ENCODE peak calls at places on chromosomes 4 and X, in nine cellular contexts. One of them, this sample, is unnamed.
A peak's percentile ranks its signal among the peaks of the same experiment; 100 is the strongest.

GRCh38 chr4:11424000-11424399 is 4.7 kb downstream of the HS3ST1 start:
- DNase-seq in sigmoid colon: no peak
- DNase-seq in pancreas: no peak
- DNase-seq in fibroblast of mammary gland: no peak
- DNase-seq in heart right ventricle: peak; percentile 29
- DNase-seq in left ventricle myocardium inferior: no peak
- DNase-seq in activated B cell treated with CpG ODN at 0.5 μM for 24 hours: no peak
- DNase-seq in cardiac muscle cell: peak; percentile 75
- DNase-seq in neural crest cell: peak; percentile 36
- DNase-seq in this sample: no peak

GRCh38 chr4:122783301-122784215 is 43.1 kb upstream of the FGF2 start:
- DNase-seq in sigmoid colon: peak; percentile 77
- DNase-seq in pancreas: peak; percentile 21
- DNase-seq in fibroblast of mammary gland: peak; percentile 78
- DNase-seq in heart right ventricle: peak; percentile 78
- DNase-seq in left ventricle myocardium inferior: peak; percentile 66
- DNase-seq in activated B cell treated with CpG ODN at 0.5 μM for 24 hours: no peak
- DNase-seq in cardiac muscle cell: peak; percentile 94
- DNase-seq in neural crest cell: no peak
- DNase-seq in this sample: peak; percentile 95

GRCh38 chr4:6012200-6012599 is 6.0 kb downstream of the C4orf50 start:
- DNase-seq in sigmoid colon: no peak
- DNase-seq in pancreas: no peak
- DNase-seq in fibroblast of mammary gland: no peak
- DNase-seq in heart right ventricle: no peak
- DNase-seq in left ventricle myocardium inferior: no peak
- DNase-seq in activated B cell treated with CpG ODN at 0.5 μM for 24 hours: no peak
- DNase-seq in cardiac muscle cell: no peak
- DNase-seq in neural crest cell: no peak
- DNase-seq in this sample: no peak

GRCh38 chr4:141134051-141134450 is 782 bp upstream of the RNF150 start:
- DNase-seq in sigmoid colon: no peak
- DNase-seq in pancreas: no peak
- DNase-seq in fibroblast of mammary gland: no peak
- DNase-seq in heart right ventricle: no peak
- DNase-seq in left ventricle myocardium inferior: no peak
- DNase-seq in activated B cell treated with CpG ODN at 0.5 μM for 24 hours: no peak
- DNase-seq in cardiac muscle cell: no peak
- DNase-seq in neural crest cell: no peak
- DNase-seq in this sample: peak; percentile 60

GRCh38 chr4:24824720-24825119 is 29.3 kb downstream of the SOD3 start:
- DNase-seq in sigmoid colon: no peak
- DNase-seq in pancreas: no peak
- DNase-seq in fibroblast of mammary gland: no peak
- DNase-seq in heart right ventricle: no peak
- DNase-seq in left ventricle myocardium inferior: no peak
- DNase-seq in activated B cell treated with CpG ODN at 0.5 μM for 24 hours: no peak
- DNase-seq in cardiac muscle cell: no peak
- DNase-seq in neural crest cell: no peak
- DNase-seq in this sample: no peak

GRCh38 chr4:187782425-187782824 is 213.1 kb upstream of the ZFP42 start:
- DNase-seq in sigmoid colon: no peak
- DNase-seq in pancreas: no peak
- DNase-seq in fibroblast of mammary gland: no peak
- DNase-seq in heart right ventricle: no peak
- DNase-seq in left ventricle myocardium inferior: no peak
- DNase-seq in activated B cell treated with CpG ODN at 0.5 μM for 24 hours: no peak
- DNase-seq in cardiac muscle cell: no peak
- DNase-seq in neural crest cell: no peak
- DNase-seq in this sample: no peak

GRCh38 chr4:165476214-165477098 is 97.6 kb downstream of the CPE start:
- DNase-seq in sigmoid colon: no peak
- DNase-seq in pancreas: no peak
- DNase-seq in fibroblast of mammary gland: peak; percentile 31
- DNase-seq in heart right ventricle: no peak
- DNase-seq in left ventricle myocardium inferior: no peak
- DNase-seq in activated B cell treated with CpG ODN at 0.5 μM for 24 hours: no peak
- DNase-seq in cardiac muscle cell: peak; percentile 56
- DNase-seq in neural crest cell: no peak
- DNase-seq in this sample: no peak

GRCh38 chr4:145487626-145488025 is 6.0 kb downstream of the SMAD1 start:
- DNase-seq in sigmoid colon: no peak
- DNase-seq in pancreas: no peak
- DNase-seq in fibroblast of mammary gland: no peak
- DNase-seq in heart right ventricle: no peak
- DNase-seq in left ventricle myocardium inferior: no peak
- DNase-seq in activated B cell treated with CpG ODN at 0.5 μM for 24 hours: no peak
- DNase-seq in cardiac muscle cell: no peak
- DNase-seq in neural crest cell: no peak
- DNase-seq in this sample: no peak

GRCh38 chr4:109419679-109420078 is 13.9 kb upstream of the SEC24B start:
- DNase-seq in sigmoid colon: no peak
- DNase-seq in pancreas: no peak
- DNase-seq in fibroblast of mammary gland: no peak
- DNase-seq in heart right ventricle: no peak
- DNase-seq in left ventricle myocardium inferior: no peak
- DNase-seq in activated B cell treated with CpG ODN at 0.5 μM for 24 hours: no peak
- DNase-seq in cardiac muscle cell: peak; percentile 75
- DNase-seq in neural crest cell: no peak
- DNase-seq in this sample: no peak

GRCh38 chrX:10235851-10236250 is 79.1 kb downstream of the CLCN4 start:
- DNase-seq in sigmoid colon: no peak
- DNase-seq in pancreas: no peak
- DNase-seq in fibroblast of mammary gland: peak; percentile 91
- DNase-seq in heart right ventricle: no peak
- DNase-seq in left ventricle myocardium inferior: no peak
- DNase-seq in activated B cell treated with CpG ODN at 0.5 μM for 24 hours: no peak
- DNase-seq in cardiac muscle cell: peak; percentile 74
- DNase-seq in neural crest cell: no peak
- DNase-seq in this sample: no peak

GRCh38 chr4:18100657-18101056 is 79.1 kb upstream of the LCORL start:
- DNase-seq in sigmoid colon: no peak
- DNase-seq in pancreas: no peak
- DNase-seq in fibroblast of mammary gland: no peak
- DNase-seq in heart right ventricle: no peak
- DNase-seq in left ventricle myocardium inferior: no peak
- DNase-seq in activated B cell treated with CpG ODN at 0.5 μM for 24 hours: no peak
- DNase-seq in cardiac muscle cell: no peak
- DNase-seq in neural crest cell: no peak
- DNase-seq in this sample: no peak

GRCh38 chrX:23616361-23616760 is 50.9 kb upstream of the PRDX4 start:
- DNase-seq in sigmoid colon: no peak
- DNase-seq in pancreas: no peak
- DNase-seq in fibroblast of mammary gland: peak; percentile 34
- DNase-seq in heart right ventricle: no peak
- DNase-seq in left ventricle myocardium inferior: no peak
- DNase-seq in activated B cell treated with CpG ODN at 0.5 μM for 24 hours: no peak
- DNase-seq in cardiac muscle cell: peak; percentile 42
- DNase-seq in neural crest cell: no peak
- DNase-seq in this sample: no peak

GRCh38 chrX:49273181-49273727 is 3.7 kb downstream of the PPP1R3F start:
- DNase-seq in sigmoid colon: peak; percentile 13
- DNase-seq in pancreas: no peak
- DNase-seq in fibroblast of mammary gland: no peak
- DNase-seq in heart right ventricle: no peak
- DNase-seq in left ventricle myocardium inferior: no peak
- DNase-seq in activated B cell treated with CpG ODN at 0.5 μM for 24 hours: no peak
- DNase-seq in cardiac muscle cell: no peak
- DNase-seq in neural crest cell: no peak
- DNase-seq in this sample: no peak

GRCh38 chr4:42547805-42548204 is 109.1 kb downstream of the ATP8A1 start:
- DNase-seq in sigmoid colon: no peak
- DNase-seq in pancreas: no peak
- DNase-seq in fibroblast of mammary gland: no peak
- DNase-seq in heart right ventricle: no peak
- DNase-seq in left ventricle myocardium inferior: no peak
- DNase-seq in activated B cell treated with CpG ODN at 0.5 μM for 24 hours: no peak
- DNase-seq in cardiac muscle cell: no peak
- DNase-seq in neural crest cell: no peak
- DNase-seq in this sample: no peak

GRCh38 chr4:186740822-186741221 is 17.2 kb upstream of the FAT1 start:
- DNase-seq in sigmoid colon: no peak
- DNase-seq in pancreas: no peak
- DNase-seq in fibroblast of mammary gland: peak; percentile 86
- DNase-seq in heart right ventricle: no peak
- DNase-seq in left ventricle myocardium inferior: no peak
- DNase-seq in activated B cell treated with CpG ODN at 0.5 μM for 24 hours: no peak
- DNase-seq in cardiac muscle cell: no peak
- DNase-seq in neural crest cell: no peak
- DNase-seq in this sample: no peak

GRCh38 chr4:82491251-82491960 is 61.0 kb downstream of the ENOPH1 start:
- DNase-seq in sigmoid colon: no peak
- DNase-seq in pancreas: no peak
- DNase-seq in fibroblast of mammary gland: peak; percentile 5
- DNase-seq in heart right ventricle: no peak
- DNase-seq in left ventricle myocardium inferior: no peak
- DNase-seq in activated B cell treated with CpG ODN at 0.5 μM for 24 hours: no peak
- DNase-seq in cardiac muscle cell: no peak
- DNase-seq in neural crest cell: no peak
- DNase-seq in this sample: no peak

GRCh38 chr4:7004331-7004730 is 38.8 kb upstream of the TADA2B start:
- DNase-seq in sigmoid colon: peak; percentile 28
- DNase-seq in pancreas: no peak
- DNase-seq in fibroblast of mammary gland: no peak
- DNase-seq in heart right ventricle: no peak
- DNase-seq in left ventricle myocardium inferior: no peak
- DNase-seq in activated B cell treated with CpG ODN at 0.5 μM for 24 hours: no peak
- DNase-seq in cardiac muscle cell: no peak
- DNase-seq in neural crest cell: no peak
- DNase-seq in this sample: no peak

GRCh38 chr4:107956011-107956410 is 24.7 kb downstream of the CYP2U1 start:
- DNase-seq in sigmoid colon: no peak
- DNase-seq in pancreas: no peak
- DNase-seq in fibroblast of mammary gland: no peak
- DNase-seq in heart right ventricle: no peak
- DNase-seq in left ventricle myocardium inferior: no peak
- DNase-seq in activated B cell treated with CpG ODN at 0.5 μM for 24 hours: no peak
- DNase-seq in cardiac muscle cell: no peak
- DNase-seq in neural crest cell: no peak
- DNase-seq in this sample: no peak

GRCh38 chr4:139666735-139667266 is 1.2 kb downstream of the MGST2 start:
- DNase-seq in sigmoid colon: peak; percentile 74
- DNase-seq in pancreas: peak; percentile 71
- DNase-seq in fibroblast of mammary gland: peak; percentile 52
- DNase-seq in heart right ventricle: peak; percentile 36
- DNase-seq in left ventricle myocardium inferior: no peak
- DNase-seq in activated B cell treated with CpG ODN at 0.5 μM for 24 hours: no peak
- DNase-seq in cardiac muscle cell: peak; percentile 67
- DNase-seq in neural crest cell: no peak
- DNase-seq in this sample: no peak

GRCh38 chrX:117985241-117985640 is 131.4 kb downstream of the KLHL13 start:
- DNase-seq in sigmoid colon: no peak
- DNase-seq in pancreas: no peak
- DNase-seq in fibroblast of mammary gland: no peak
- DNase-seq in heart right ventricle: no peak
- DNase-seq in left ventricle myocardium inferior: no peak
- DNase-seq in activated B cell treated with CpG ODN at 0.5 μM for 24 hours: no peak
- DNase-seq in cardiac muscle cell: no peak
- DNase-seq in neural crest cell: no peak
- DNase-seq in this sample: no peak

GRCh38 chrX:17692709-17693346 is 44.5 kb upstream of the SCML1 start:
- DNase-seq in sigmoid colon: no peak
- DNase-seq in pancreas: no peak
- DNase-seq in fibroblast of mammary gland: peak; percentile 68
- DNase-seq in heart right ventricle: peak; percentile 3
- DNase-seq in left ventricle myocardium inferior: no peak
- DNase-seq in activated B cell treated with CpG ODN at 0.5 μM for 24 hours: no peak
- DNase-seq in cardiac muscle cell: peak; percentile 15
- DNase-seq in neural crest cell: no peak
- DNase-seq in this sample: peak; percentile 58

GRCh38 chr4:29309050-29309449 is 1411.1 kb upstream of the PCDH7 start:
- DNase-seq in sigmoid colon: no peak
- DNase-seq in pancreas: no peak
- DNase-seq in fibroblast of mammary gland: peak; percentile 80
- DNase-seq in heart right ventricle: no peak
- DNase-seq in left ventricle myocardium inferior: no peak
- DNase-seq in activated B cell treated with CpG ODN at 0.5 μM for 24 hours: no peak
- DNase-seq in cardiac muscle cell: peak; percentile 14
- DNase-seq in neural crest cell: no peak
- DNase-seq in this sample: peak; percentile 85

GRCh38 chrX:19270727-19271126 is 73.0 kb upstream of the PDHA1 start:
- DNase-seq in sigmoid colon: no peak
- DNase-seq in pancreas: no peak
- DNase-seq in fibroblast of mammary gland: no peak
- DNase-seq in heart right ventricle: no peak
- DNase-seq in left ventricle myocardium inferior: no peak
- DNase-seq in activated B cell treated with CpG ODN at 0.5 μM for 24 hours: no peak
- DNase-seq in cardiac muscle cell: no peak
- DNase-seq in neural crest cell: no peak
- DNase-seq in this sample: no peak

GRCh38 chrX:19272452-19272851 is 71.3 kb upstream of the PDHA1 start:
- DNase-seq in sigmoid colon: no peak
- DNase-seq in pancreas: no peak
- DNase-seq in fibroblast of mammary gland: peak; percentile 12
- DNase-seq in heart right ventricle: no peak
- DNase-seq in left ventricle myocardium inferior: no peak
- DNase-seq in activated B cell treated with CpG ODN at 0.5 μM for 24 hours: no peak
- DNase-seq in cardiac muscle cell: peak; percentile 2
- DNase-seq in neural crest cell: no peak
- DNase-seq in this sample: no peak
- TF ChIP-seq CTCF in sigmoid colon: no peak
- TF ChIP-seq CTCF in pancreas: no peak
- TF ChIP-seq CTCF in fibroblast of mammary gland: no peak
- TF ChIP-seq CTCF in heart right ventricle: no peak
- TF ChIP-seq CTCF in left ventricle myocardium inferior: no peak
- TF ChIP-seq CTCF in activated B cell treated with CpG ODN at 0.5 μM for 24 hours: no peak
- TF ChIP-seq CTCF in cardiac muscle cell: no peak
- TF ChIP-seq CTCF in neural crest cell: no peak
- TF ChIP-seq CTCF in this sample: no peak

GRCh38 chrX:40471965-40472648 is 108.7 kb upstream of the ATP6AP2 start:
- DNase-seq in sigmoid colon: peak; percentile 68
- DNase-seq in pancreas: peak; percentile 38
- DNase-seq in fibroblast of mammary gland: peak; percentile 24
- DNase-seq in heart right ventricle: peak; percentile 7
- DNase-seq in left ventricle myocardium inferior: no peak
- DNase-seq in activated B cell treated with CpG ODN at 0.5 μM for 24 hours: peak; percentile 16
- DNase-seq in cardiac muscle cell: peak; percentile 86
- DNase-seq in neural crest cell: no peak
- DNase-seq in this sample: peak; percentile 29
- TF ChIP-seq CTCF in sigmoid colon: peak; percentile 10
- TF ChIP-seq CTCF in pancreas: no peak
- TF ChIP-seq CTCF in fibroblast of mammary gland: no peak
- TF ChIP-seq CTCF in heart right ventricle: no peak
- TF ChIP-seq CTCF in left ventricle myocardium inferior: peak; percentile 23
- TF ChIP-seq CTCF in activated B cell treated with CpG ODN at 0.5 μM for 24 hours: no peak
- TF ChIP-seq CTCF in cardiac muscle cell: no peak
- TF ChIP-seq CTCF in neural crest cell: no peak
- TF ChIP-seq CTCF in this sample: no peak

GRCh38 chrX:31371956-31372355 is 300.1 kb upstream of the FTHL17 start:
- DNase-seq in sigmoid colon: no peak
- DNase-seq in pancreas: no peak
- DNase-seq in fibroblast of mammary gland: no peak
- DNase-seq in heart right ventricle: no peak
- DNase-seq in left ventricle myocardium inferior: no peak
- DNase-seq in activated B cell treated with CpG ODN at 0.5 μM for 24 hours: no peak
- DNase-seq in cardiac muscle cell: no peak
- DNase-seq in neural crest cell: no peak
- DNase-seq in this sample: no peak
- TF ChIP-seq CTCF in sigmoid colon: no peak
- TF ChIP-seq CTCF in pancreas: no peak
- TF ChIP-seq CTCF in fibroblast of mammary gland: no peak
- TF ChIP-seq CTCF in heart right ventricle: no peak
- TF ChIP-seq CTCF in left ventricle myocardium inferior: no peak
- TF ChIP-seq CTCF in activated B cell treated with CpG ODN at 0.5 μM for 24 hours: no peak
- TF ChIP-seq CTCF in cardiac muscle cell: no peak
- TF ChIP-seq CTCF in neural crest cell: no peak
- TF ChIP-seq CTCF in this sample: no peak

GRCh38 chr4:45325112-45325462 is 598.7 kb upstream of the GNPDA2 start:
- DNase-seq in sigmoid colon: no peak
- DNase-seq in pancreas: no peak
- DNase-seq in fibroblast of mammary gland: no peak
- DNase-seq in heart right ventricle: no peak
- DNase-seq in left ventricle myocardium inferior: no peak
- DNase-seq in activated B cell treated with CpG ODN at 0.5 μM for 24 hours: no peak
- DNase-seq in cardiac muscle cell: no peak
- DNase-seq in neural crest cell: no peak
- DNase-seq in this sample: no peak
- TF ChIP-seq CTCF in sigmoid colon: no peak
- TF ChIP-seq CTCF in pancreas: no peak
- TF ChIP-seq CTCF in fibroblast of mammary gland: no peak
- TF ChIP-seq CTCF in heart right ventricle: no peak
- TF ChIP-seq CTCF in left ventricle myocardium inferior: no peak
- TF ChIP-seq CTCF in activated B cell treated with CpG ODN at 0.5 μM for 24 hours: no peak
- TF ChIP-seq CTCF in cardiac muscle cell: no peak
- TF ChIP-seq CTCF in neural crest cell: no peak
- TF ChIP-seq CTCF in this sample: no peak